ENCODE peak calls at places on chromosomes 5 and 9, in five cellular contexts. One of them, this sample, is unnamed.

GRCh38 chr5:132365213-132365612 is 4.3 kb upstream of the SLC22A5 start:
- DNase-seq in DMS153: no peak
- DNase-seq in non-pigmented ciliary epithelial cell: peak
- DNase-seq in HuH-7.5: no peak
- DNase-seq in brain microvascular endothelial cell: peak
- DNase-seq in this sample: no peak

GRCh38 chr5:23208959-23209431 is 298.4 kb upstream of the PRDM9 start:
- DNase-seq in DMS153: peak
- DNase-seq in non-pigmented ciliary epithelial cell: peak
- DNase-seq in HuH-7.5: peak
- DNase-seq in brain microvascular endothelial cell: peak
- DNase-seq in this sample: no peak

GRCh38 chr5:16135506-16135905 is 44.1 kb downstream of the MARCHF11 start:
- DNase-seq in DMS153: no peak
- DNase-seq in non-pigmented ciliary epithelial cell: no peak
- DNase-seq in HuH-7.5: no peak
- DNase-seq in brain microvascular endothelial cell: no peak
- DNase-seq in this sample: no peak

GRCh38 chr5:138351517-138351916 is 968 bp upstream of the KDM3B start:
- DNase-seq in DMS153: no peak
- DNase-seq in non-pigmented ciliary epithelial cell: no peak
- DNase-seq in HuH-7.5: no peak
- DNase-seq in brain microvascular endothelial cell: no peak
- DNase-seq in this sample: no peak

GRCh38 chr9:83935276-83935890 is 14.2 kb upstream of the KIF27 start:
- DNase-seq in DMS153: no peak
- DNase-seq in non-pigmented ciliary epithelial cell: no peak
- DNase-seq in HuH-7.5: no peak
- DNase-seq in brain microvascular endothelial cell: peak
- DNase-seq in this sample: no peak

GRCh38 chr5:55610518-55610917 is 75.8 kb upstream of the PLPP1 start:
- DNase-seq in DMS153: no peak
- DNase-seq in non-pigmented ciliary epithelial cell: no peak
- DNase-seq in HuH-7.5: no peak
- DNase-seq in brain microvascular endothelial cell: no peak
- DNase-seq in this sample: no peak

GRCh38 chr9:94973491-94973941 is 247.0 kb downstream of the AOPEP start:
- DNase-seq in DMS153: no peak
- DNase-seq in non-pigmented ciliary epithelial cell: peak
- DNase-seq in HuH-7.5: no peak
- DNase-seq in brain microvascular endothelial cell: peak
- DNase-seq in this sample: no peak

GRCh38 chr9:98108540-98109031 is 10.4 kb downstream of the TRIM14 start:
- DNase-seq in DMS153: no peak
- DNase-seq in non-pigmented ciliary epithelial cell: no peak
- DNase-seq in HuH-7.5: no peak
- DNase-seq in brain microvascular endothelial cell: no peak
- DNase-seq in this sample: no peak

GRCh38 chr9:78713746-78714405 is 417.0 kb downstream of the PSAT1 start:
- DNase-seq in DMS153: no peak
- DNase-seq in non-pigmented ciliary epithelial cell: no peak
- DNase-seq in HuH-7.5: no peak
- DNase-seq in brain microvascular endothelial cell: no peak
- DNase-seq in this sample: no peak

GRCh38 chr5:139696894-139697658 is 48.9 kb downstream of the CXXC5 start:
- DNase-seq in DMS153: no peak
- DNase-seq in non-pigmented ciliary epithelial cell: no peak
- DNase-seq in HuH-7.5: peak
- DNase-seq in brain microvascular endothelial cell: peak
- DNase-seq in this sample: peak

GRCh38 chr5:82174128-82174918 is 103.8 kb downstream of the RPS23 start:
- DNase-seq in DMS153: no peak
- DNase-seq in non-pigmented ciliary epithelial cell: peak
- DNase-seq in HuH-7.5: peak
- DNase-seq in brain microvascular endothelial cell: peak
- DNase-seq in this sample: no peak

GRCh38 chr5:31811210-31811609 is 172.3 kb downstream of the PDZD2 start:
- DNase-seq in DMS153: no peak
- DNase-seq in non-pigmented ciliary epithelial cell: peak
- DNase-seq in HuH-7.5: no peak
- DNase-seq in brain microvascular endothelial cell: peak
- DNase-seq in this sample: no peak

GRCh38 chr9:84375954-84376353 is 35.4 kb upstream of the SLC28A3 start:
- DNase-seq in DMS153: no peak
- DNase-seq in non-pigmented ciliary epithelial cell: no peak
- DNase-seq in HuH-7.5: no peak
- DNase-seq in brain microvascular endothelial cell: no peak
- DNase-seq in this sample: no peak

GRCh38 chr9:123397975-123398374 is 42.0 kb downstream of the CRB2 start:
- DNase-seq in DMS153: no peak
- DNase-seq in non-pigmented ciliary epithelial cell: no peak
- DNase-seq in HuH-7.5: no peak
- DNase-seq in brain microvascular endothelial cell: no peak
- DNase-seq in this sample: no peak

GRCh38 chr5:125595095-125595494 is 828.1 kb upstream of the GRAMD2B start:
- DNase-seq in DMS153: no peak
- DNase-seq in non-pigmented ciliary epithelial cell: peak
- DNase-seq in HuH-7.5: no peak
- DNase-seq in brain microvascular endothelial cell: peak
- DNase-seq in this sample: no peak

GRCh38 chr5:120604898-120605297 is 140.8 kb downstream of the PRR16 start:
- DNase-seq in DMS153: no peak
- DNase-seq in non-pigmented ciliary epithelial cell: peak
- DNase-seq in HuH-7.5: no peak
- DNase-seq in brain microvascular endothelial cell: peak
- DNase-seq in this sample: no peak

GRCh38 chr9:98521141-98521540 is 187.6 kb downstream of the GABBR2 start:
- DNase-seq in DMS153: no peak
- DNase-seq in non-pigmented ciliary epithelial cell: peak
- DNase-seq in HuH-7.5: no peak
- DNase-seq in brain microvascular endothelial cell: peak
- DNase-seq in this sample: no peak

GRCh38 chr5:118692811-118693342 is 295.5 kb downstream of the DTWD2 start:
- DNase-seq in DMS153: no peak
- DNase-seq in non-pigmented ciliary epithelial cell: no peak
- DNase-seq in HuH-7.5: no peak
- DNase-seq in brain microvascular endothelial cell: no peak
- DNase-seq in this sample: no peak

GRCh38 chr5:2863675-2864433 is 112.4 kb upstream of the IRX2 start:
- DNase-seq in DMS153: no peak
- DNase-seq in non-pigmented ciliary epithelial cell: no peak
- DNase-seq in HuH-7.5: no peak
- DNase-seq in brain microvascular endothelial cell: no peak
- DNase-seq in this sample: no peak

GRCh38 chr9:27053369-27054057 is 48.0 kb upstream of the LRRC19 start:
- DNase-seq in DMS153: no peak
- DNase-seq in non-pigmented ciliary epithelial cell: peak
- DNase-seq in HuH-7.5: no peak
- DNase-seq in brain microvascular endothelial cell: peak
- DNase-seq in this sample: no peak

GRCh38 chr9:137273616-137274320 is 3.8 kb upstream of the TOR4A start:
- DNase-seq in DMS153: peak
- DNase-seq in non-pigmented ciliary epithelial cell: no peak
- DNase-seq in HuH-7.5: no peak
- DNase-seq in brain microvascular endothelial cell: no peak
- DNase-seq in this sample: no peak

GRCh38 chr5:56468278-56468677 is 235.1 kb upstream of the ANKRD55 start:
- DNase-seq in DMS153: no peak
- DNase-seq in non-pigmented ciliary epithelial cell: no peak
- DNase-seq in HuH-7.5: no peak
- DNase-seq in brain microvascular endothelial cell: no peak
- DNase-seq in this sample: no peak

GRCh38 chr5:42912184-42912766 is 100.6 kb upstream of the SELENOP start:
- DNase-seq in DMS153: peak
- DNase-seq in non-pigmented ciliary epithelial cell: no peak
- DNase-seq in HuH-7.5: peak
- DNase-seq in brain microvascular endothelial cell: peak
- DNase-seq in this sample: no peak

GRCh38 chr9:135332979-135333748 is 146.4 kb upstream of the PPP1R26 start:
- DNase-seq in DMS153: no peak
- DNase-seq in non-pigmented ciliary epithelial cell: no peak
- DNase-seq in HuH-7.5: no peak
- DNase-seq in brain microvascular endothelial cell: no peak
- DNase-seq in this sample: no peak

GRCh38 chr9:35594471-35594870 is 10.6 kb upstream of the TESK1 start:
- DNase-seq in DMS153: no peak
- DNase-seq in non-pigmented ciliary epithelial cell: no peak
- DNase-seq in HuH-7.5: no peak
- DNase-seq in brain microvascular endothelial cell: no peak
- DNase-seq in this sample: no peak

GRCh38 chr5:110469486-110469885 is 257.0 kb downstream of the TMEM232 start:
- DNase-seq in DMS153: no peak
- DNase-seq in non-pigmented ciliary epithelial cell: no peak
- DNase-seq in HuH-7.5: no peak
- DNase-seq in brain microvascular endothelial cell: no peak
- DNase-seq in this sample: no peak

GRCh38 chr5:126718246-126718868 is 58.6 kb upstream of the LMNB1 start:
- DNase-seq in DMS153: no peak
- DNase-seq in non-pigmented ciliary epithelial cell: no peak
- DNase-seq in HuH-7.5: no peak
- DNase-seq in brain microvascular endothelial cell: no peak
- DNase-seq in this sample: no peak

GRCh38 chr5:170092702-170093101 is 13.0 kb upstream of the FOXI1 start:
- DNase-seq in DMS153: no peak
- DNase-seq in non-pigmented ciliary epithelial cell: no peak
- DNase-seq in HuH-7.5: no peak
- DNase-seq in brain microvascular endothelial cell: no peak
- DNase-seq in this sample: no peak

GRCh38 chr9:7273575-7273974 is 515.8 kb downstream of the KDM4C start:
- DNase-seq in DMS153: no peak
- DNase-seq in non-pigmented ciliary epithelial cell: no peak
- DNase-seq in HuH-7.5: peak
- DNase-seq in brain microvascular endothelial cell: no peak
- DNase-seq in this sample: no peak

This sample was measured in tibial nerve.